ENCODE peak calls at places on chromosome 9, in four cellular contexts. One of them, this sample, is unnamed.

GRCh38 chr9:37921546-37922300 is 17.8 kb upstream of the SLC25A51 start:
- DNase-seq in lower lobe of right lung: no peak
- DNase-seq in PC-3: no peak
- DNase-seq in hepatocyte: no peak
- DNase-seq in this sample: no peak

GRCh38 chr9:81605154-81605670 is 84.1 kb downstream of the TLE1 start:
- DNase-seq in hepatocyte: no peak
- DNase-seq in lower lobe of right lung: peak; percentile 57
- DNase-seq in PC-3: peak; percentile 25
- DNase-seq in this sample: no peak

GRCh38 chr9:34988218-34989055 is 1.1 kb upstream of the DNAJB5 start:
- DNase-seq in hepatocyte: no peak
- DNase-seq in PC-3: no peak
- DNase-seq in lower lobe of right lung: peak; percentile 67
- DNase-seq in this sample: no peak

GRCh38 chr9:32431196-32431595 is 46.8 kb downstream of the ACO1 start:
- DNase-seq in PC-3: no peak
- DNase-seq in lower lobe of right lung: no peak
- DNase-seq in hepatocyte: no peak
- DNase-seq in this sample: no peak

GRCh38 chr9:103798620-103799019 is 295.5 kb upstream of the SMC2 start:
- DNase-seq in PC-3: peak; percentile 43
- DNase-seq in lower lobe of right lung: no peak
- DNase-seq in hepatocyte: peak; percentile 15
- DNase-seq in this sample: peak; percentile 15

GRCh38 chr9:127722055-127722454 is 6.2 kb downstream of the TTC16 start:
- DNase-seq in lower lobe of right lung: no peak
- DNase-seq in PC-3: no peak
- DNase-seq in hepatocyte: no peak
- DNase-seq in this sample: peak; percentile 23

GRCh38 chr9:33868430-33869000 is 51.6 kb downstream of the UBE2R2 start:
- DNase-seq in hepatocyte: no peak
- DNase-seq in PC-3: no peak
- DNase-seq in lower lobe of right lung: no peak
- DNase-seq in this sample: no peak

GRCh38 chr9:109996936-109997580 is 210.9 kb downstream of the C9orf152 start:
- DNase-seq in lower lobe of right lung: no peak
- DNase-seq in PC-3: peak; percentile 12
- DNase-seq in hepatocyte: no peak
- DNase-seq in this sample: no peak

GRCh38 chr9:88991066-88992030 is at the start of gene S1PR3:
- DNase-seq in PC-3: peak; percentile 36
- DNase-seq in lower lobe of right lung: peak; percentile 63
- DNase-seq in hepatocyte: peak; percentile 77
- DNase-seq in this sample: peak; percentile 40

GRCh38 chr9:2816476-2817141 is 27.3 kb downstream of the PUM3 start:
- DNase-seq in PC-3: no peak
- DNase-seq in hepatocyte: peak; percentile 38
- DNase-seq in lower lobe of right lung: no peak
- DNase-seq in this sample: no peak

GRCh38 chr9:87395804-87396458 is 101.7 kb upstream of the DAPK1 start:
- DNase-seq in lower lobe of right lung: no peak
- DNase-seq in hepatocyte: peak; percentile 64
- DNase-seq in PC-3: no peak
- DNase-seq in this sample: peak; percentile 73

GRCh38 chr9:89793124-89793495 is 188.3 kb downstream of the GADD45G start:
- DNase-seq in hepatocyte: no peak
- DNase-seq in lower lobe of right lung: peak; percentile 9
- DNase-seq in PC-3: no peak
- DNase-seq in this sample: no peak

GRCh38 chr9:128619127-128619526 is 37.5 kb downstream of the DYNC2I2 start:
- DNase-seq in PC-3: no peak
- DNase-seq in hepatocyte: no peak
- DNase-seq in lower lobe of right lung: no peak
- DNase-seq in this sample: no peak

GRCh38 chr9:26326473-26327044 is 566.0 kb downstream of the CAAP1 start:
- DNase-seq in lower lobe of right lung: no peak
- DNase-seq in PC-3: peak; percentile 79
- DNase-seq in hepatocyte: peak; percentile 72
- DNase-seq in this sample: peak; percentile 23

GRCh38 chr9:128340691-128341434 is 536 bp downstream of the SLC27A4 start:
- DNase-seq in PC-3: no peak
- DNase-seq in lower lobe of right lung: no peak
- DNase-seq in hepatocyte: peak; percentile 31
- DNase-seq in this sample: no peak

GRCh38 chr9:96483733-96484240 is 33.8 kb downstream of the HABP4 start:
- DNase-seq in PC-3: no peak
- DNase-seq in hepatocyte: no peak
- DNase-seq in lower lobe of right lung: no peak
- DNase-seq in this sample: no peak

GRCh38 chr9:89941875-89942274 is 337.1 kb downstream of the GADD45G start:
- DNase-seq in PC-3: peak; percentile 50
- DNase-seq in lower lobe of right lung: no peak
- DNase-seq in hepatocyte: peak; percentile 79
- DNase-seq in this sample: no peak

GRCh38 chr9:119802621-119803020 is 433.4 kb upstream of the BRINP1 start:
- DNase-seq in PC-3: no peak
- DNase-seq in hepatocyte: peak; percentile 26
- DNase-seq in lower lobe of right lung: peak; percentile 45
- DNase-seq in this sample: no peak

GRCh38 chr9:115296831-115297565 is 179.0 kb upstream of the TNC start:
- DNase-seq in hepatocyte: no peak
- DNase-seq in lower lobe of right lung: no peak
- DNase-seq in PC-3: peak; percentile 7
- DNase-seq in this sample: no peak

GRCh38 chr9:22204240-22204639 is 195.1 kb upstream of the CDKN2B start:
- DNase-seq in hepatocyte: no peak
- DNase-seq in PC-3: no peak
- DNase-seq in lower lobe of right lung: no peak
- DNase-seq in this sample: no peak

GRCh38 chr9:123548749-123549545 is 192.9 kb downstream of the CRB2 start:
- DNase-seq in lower lobe of right lung: no peak
- DNase-seq in PC-3: no peak
- DNase-seq in hepatocyte: no peak
- DNase-seq in this sample: no peak

GRCh38 chr9:90629354-90629753 is 13.3 kb downstream of the DIRAS2 start:
- DNase-seq in PC-3: no peak
- DNase-seq in lower lobe of right lung: no peak
- DNase-seq in hepatocyte: no peak
- DNase-seq in this sample: no peak

GRCh38 chr9:77807846-77808749 is 160.0 kb upstream of the GNA14 start:
- DNase-seq in lower lobe of right lung: no peak
- DNase-seq in PC-3: no peak
- DNase-seq in hepatocyte: peak; percentile 28
- DNase-seq in this sample: peak; percentile 42

GRCh38 chr9:12163775-12164458 is 529.3 kb upstream of the TYRP1 start:
- DNase-seq in hepatocyte: no peak
- DNase-seq in PC-3: no peak
- DNase-seq in lower lobe of right lung: no peak
- DNase-seq in this sample: no peak

GRCh38 chr9:8651126-8651525 is 851.5 kb upstream of the DMAC1 start:
- DNase-seq in lower lobe of right lung: no peak
- DNase-seq in PC-3: no peak
- DNase-seq in hepatocyte: no peak
- DNase-seq in this sample: no peak

GRCh38 chr9:118446962-118447490 is 742.8 kb downstream of the TLR4 start:
- DNase-seq in PC-3: no peak
- DNase-seq in lower lobe of right lung: no peak
- DNase-seq in hepatocyte: no peak
- DNase-seq in this sample: no peak

GRCh38 chr9:112890106-112891081 is at the start of gene SLC46A2:
- DNase-seq in PC-3: no peak
- DNase-seq in lower lobe of right lung: peak; percentile 86
- DNase-seq in hepatocyte: peak; percentile 22
- DNase-seq in this sample: no peak

GRCh38 chr9:20872340-20872977 is 159.0 kb downstream of the HACD4 start:
- DNase-seq in hepatocyte: no peak
- DNase-seq in PC-3: peak; percentile 31
- DNase-seq in lower lobe of right lung: no peak
- DNase-seq in this sample: no peak

GRCh38 chr9:127776195-127776918 is 2.1 kb downstream of the SH2D3C start:
- DNase-seq in lower lobe of right lung: peak; percentile 78
- DNase-seq in PC-3: no peak
- DNase-seq in hepatocyte: no peak
- DNase-seq in this sample: peak; percentile 39

GRCh38 chr9:101274971-101275670 is 109.7 kb downstream of the BAAT start:
- DNase-seq in hepatocyte: no peak
- DNase-seq in lower lobe of right lung: no peak
- DNase-seq in PC-3: no peak
- DNase-seq in this sample: no peak

GRCh38 chr9:32423371-32423770 is 38.9 kb downstream of the ACO1 start:
- DNase-seq in PC-3: peak; percentile 72
- DNase-seq in hepatocyte: no peak
- DNase-seq in lower lobe of right lung: no peak
- DNase-seq in this sample: no peak

GRCh38 chr9:108162664-108163063 is 673.1 kb upstream of the KLF4 start:
- DNase-seq in lower lobe of right lung: no peak
- DNase-seq in hepatocyte: no peak
- DNase-seq in PC-3: peak; percentile 42
- DNase-seq in this sample: no peak

GRCh38 chr9:120715331-120715924 is 1.2 kb upstream of the MEGF9 start:
- DNase-seq in hepatocyte: peak; percentile 54
- DNase-seq in lower lobe of right lung: no peak
- DNase-seq in PC-3: no peak
- DNase-seq in this sample: no peak

GRCh38 chr9:6219040-6219439 is 3.4 kb downstream of the IL33 start:
- DNase-seq in lower lobe of right lung: no peak
- DNase-seq in hepatocyte: no peak
- DNase-seq in PC-3: no peak
- DNase-seq in this sample: no peak

GRCh38 chr9:6216951-6217350 is 1.3 kb downstream of the IL33 start:
- DNase-seq in hepatocyte: no peak
- DNase-seq in PC-3: no peak
- DNase-seq in lower lobe of right lung: no peak
- DNase-seq in this sample: no peak

GRCh38 chr9:6219981-6220380 is 4.4 kb downstream of the IL33 start:
- DNase-seq in lower lobe of right lung: no peak
- DNase-seq in PC-3: no peak
- DNase-seq in hepatocyte: no peak
- DNase-seq in this sample: no peak

GRCh38 chr9:6216002-6216401 is 395 bp downstream of the IL33 start:
- DNase-seq in lower lobe of right lung: no peak
- DNase-seq in PC-3: no peak
- DNase-seq in hepatocyte: no peak
- DNase-seq in this sample: no peak

GRCh38 chr9:6218099-6218502 is 2.5 kb downstream of the IL33 start:
- DNase-seq in lower lobe of right lung: no peak
- DNase-seq in PC-3: peak; percentile 25
- DNase-seq in hepatocyte: no peak
- DNase-seq in this sample: no peak
- H3K27ac ChIP-seq in lower lobe of right lung: peak overlapping the region; percentile 42
- H3K27ac ChIP-seq in PC-3: no peak overlapping the region
- H3K27ac ChIP-seq in hepatocyte: peak overlapping the region; percentile 6
- H3K27ac ChIP-seq in this sample: no peak overlapping the region

GRCh38 chr9:136994180-136994884 is 2.0 kb downstream of the CLIC3 start:
- DNase-seq in lower lobe of right lung: no peak
- DNase-seq in hepatocyte: no peak
- DNase-seq in PC-3: no peak
- DNase-seq in this sample: no peak
- H3K4me1 ChIP-seq in lower lobe of right lung: peaks cover 61% of the 10 kb centered on the region
- H3K4me1 ChIP-seq in hepatocyte: peaks cover 17% of the 10 kb centered on the region
- H3K4me1 ChIP-seq in PC-3: peaks cover 27% of the 10 kb centered on the region
- H3K4me1 ChIP-seq in this sample: peaks cover 11% of the 10 kb centered on the region

GRCh38 chr9:92763721-92764380 is 782 bp downstream of the BICD2 start:
- DNase-seq in lower lobe of right lung: peak; percentile 68
- DNase-seq in PC-3: no peak
- DNase-seq in hepatocyte: peak; percentile 66
- DNase-seq in this sample: no peak
- H3K4me3 ChIP-seq in lower lobe of right lung: peak overlapping the region; percentile 99
- H3K4me3 ChIP-seq in PC-3: peak overlapping the region; percentile 73
- H3K4me3 ChIP-seq in hepatocyte: peak overlapping the region; percentile 92
- H3K4me3 ChIP-seq in this sample: peak overlapping the region; percentile 80

DNA sequence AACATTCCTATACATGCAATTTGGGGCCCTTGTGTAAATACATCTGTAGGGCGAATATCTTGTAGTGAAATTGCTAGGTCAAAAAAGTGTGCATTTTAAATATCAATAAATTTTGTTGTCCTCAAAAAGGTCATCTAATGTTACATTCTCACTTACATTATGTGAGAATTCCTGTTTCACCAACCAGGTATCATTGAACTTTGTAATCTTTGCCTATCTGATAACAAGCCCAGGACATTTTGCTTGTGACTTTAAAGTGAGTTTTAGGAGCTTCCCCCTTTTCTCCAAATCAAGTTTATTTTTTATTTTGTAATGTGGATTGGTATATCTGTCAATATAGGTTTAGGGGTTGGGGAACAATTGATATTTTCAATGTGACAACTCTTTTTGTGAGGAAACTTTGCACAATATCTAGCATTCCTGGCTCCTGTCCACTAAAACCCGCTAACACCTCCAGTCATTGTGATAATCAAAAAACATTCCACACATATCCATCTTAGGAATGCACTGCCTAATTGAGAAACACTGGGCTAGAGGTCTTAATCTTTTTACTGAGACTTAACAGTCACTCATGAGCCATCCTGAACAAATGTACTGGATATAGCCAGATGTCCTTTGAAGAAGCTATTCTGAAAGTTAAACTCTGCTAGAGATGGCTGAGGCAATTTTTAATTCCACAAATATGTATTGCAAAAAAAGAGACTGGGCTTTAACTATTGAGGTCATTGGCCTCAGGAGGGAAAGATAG is 72.5 kb upstream of the SLC1A1 start:
- DNase-seq in PC-3: no peak
- DNase-seq in lower lobe of right lung: no peak
- DNase-seq in hepatocyte: no peak
- DNase-seq in this sample: no peak
- H3K27ac ChIP-seq in PC-3: no peak overlapping the region
- H3K27ac ChIP-seq in lower lobe of right lung: no peak overlapping the region
- H3K27ac ChIP-seq in hepatocyte: no peak overlapping the region
- H3K27ac ChIP-seq in this sample: no peak overlapping the region

DNA sequence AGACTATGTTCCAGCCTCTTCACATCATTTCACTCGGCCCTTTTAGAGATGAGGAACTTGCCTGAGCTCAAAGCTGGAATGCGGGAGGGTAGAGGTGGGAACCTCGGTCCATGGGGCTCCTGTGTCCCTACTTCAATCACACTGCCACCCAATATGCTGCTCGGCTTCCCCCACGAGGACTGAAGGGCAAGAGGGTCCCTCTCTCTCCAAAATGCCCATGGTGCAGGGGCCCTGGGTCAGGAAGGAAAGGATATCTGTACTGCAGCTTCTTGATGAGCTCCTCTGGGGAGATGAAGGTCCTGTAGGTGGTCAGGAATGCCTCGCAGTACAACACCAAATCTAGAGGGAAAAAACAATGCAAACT is 46.5 kb downstream of the PRRT1B start:
- DNase-seq in hepatocyte: no peak
- DNase-seq in PC-3: no peak
- DNase-seq in lower lobe of right lung: no peak
- DNase-seq in this sample: no peak
- H3K4me1 ChIP-seq in hepatocyte: no peaks in the 10 kb centered on the region
- H3K4me1 ChIP-seq in PC-3: no peaks in the 10 kb centered on the region
- H3K4me1 ChIP-seq in lower lobe of right lung: no peaks in the 10 kb centered on the region
- H3K4me1 ChIP-seq in this sample: no peaks in the 10 kb centered on the region

GRCh38 chr9:14349141-14349817 is 35.3 kb upstream of the NFIB start:
- DNase-seq in lower lobe of right lung: no peak
- DNase-seq in hepatocyte: no peak
- DNase-seq in PC-3: no peak
- DNase-seq in this sample: peak; percentile 12
- H3K4me3 ChIP-seq in lower lobe of right lung: peak overlapping the region; percentile 51
- H3K4me3 ChIP-seq in hepatocyte: peak overlapping the region; percentile 21
- H3K4me3 ChIP-seq in PC-3: no peak overlapping the region
- H3K4me3 ChIP-seq in this sample: no peak overlapping the region

GRCh38 chr9:6938873-6939272 is 181.1 kb downstream of the KDM4C start:
- DNase-seq in lower lobe of right lung: no peak
- DNase-seq in PC-3: peak; percentile 9
- DNase-seq in hepatocyte: no peak
- DNase-seq in this sample: no peak
- H3K27ac ChIP-seq in lower lobe of right lung: no peak overlapping the region
- H3K27ac ChIP-seq in PC-3: no peak overlapping the region
- H3K27ac ChIP-seq in hepatocyte: no peak overlapping the region
- H3K27ac ChIP-seq in this sample: no peak overlapping the region

This sample was measured in small intestine.